ENCODE peak calls at places on chromosome 3, in four cellular contexts. O is adrenal gland, C is Panc1, M is heart left ventricle. T is an unnamed sample.
A peak's percentile ranks its signal among the peaks of the same experiment; 100 is the strongest.

GRCh38 chr3:141442421-141442820 is 44.4 kb upstream of the RASA2 start:
- DNase-seq in O (no peak), C (no peak), M (no peak), T (no peak)

GRCh38 chr3:151011427-151011826 is 38.9 kb upstream of the CLRN1 start:
- DNase-seq in O (no peak), C (no peak), M (no peak), T (no peak)

GRCh38 chr3:14145670-14146380 is 21.0 kb downstream of the TMEM43 start:
- DNase-seq in O (no peak), C (no peak), M (no peak), T (no peak)

GRCh38 chr3:127637546-127637945 is 8.6 kb downstream of the PODXL2 start:
- DNase-seq in O (no peak), C (no peak), M (no peak), T (no peak)

GRCh38 chr3:69809076-69809835 is 70.0 kb downstream of the MITF start:
- DNase-seq in O (no peak), C (no peak), M (no peak), T (no peak)

GRCh38 chr3:111715911-111716523 is 120.9 kb upstream of the ZBED2 start:
- DNase-seq in O (peak; percentile 64), C (no peak), M (peak; percentile 46), T (peak; percentile 52)

GRCh38 chr3:159764211-159765024 is 224.2 kb upstream of the IL12A start:
- DNase-seq in O (no peak), C (peak; percentile 45), M (peak; percentile 82), T (no peak)

GRCh38 chr3:16377847-16378302 is 112.9 kb downstream of the OXNAD1 start:
- DNase-seq in O (no peak), C (no peak), M (no peak), T (no peak)

GRCh38 chr3:67033091-67033490 is 35.0 kb downstream of the KBTBD8 start:
- DNase-seq in O (no peak), C (no peak), M (no peak), T (no peak)

GRCh38 chr3:48018841-48019240 is 2.6 kb upstream of the MAP4 start:
- DNase-seq in O (peak; percentile 45), C (no peak), M (peak; percentile 59), T (no peak)

GRCh38 chr3:172129868-172130751 is 90.7 kb downstream of the FNDC3B start:
- DNase-seq in O (peak; percentile 97), C (peak; percentile 99), M (peak; percentile 96), T (peak; percentile 94)

GRCh38 chr3:126551066-126551838 is 7.5 kb downstream of the C3orf22 start:
- DNase-seq in O (no peak), C (no peak), M (no peak), T (no peak)

GRCh38 chr3:160720123-160720746 is 35.8 kb upstream of the PPM1L start:
- DNase-seq in O (no peak), C (no peak), M (no peak), T (no peak)

GRCh38 chr3:194323785-194324735 is 27.1 kb downstream of the CPN2 start:
- DNase-seq in O (peak; percentile 57), C (peak; percentile 80), M (peak; percentile 95), T (no peak)

GRCh38 chr3:59313365-59313764 is 263.5 kb upstream of the CFAP20DC start:
- DNase-seq in O (peak; percentile 56), C (peak; percentile 2), M (peak; percentile 64), T (no peak)

GRCh38 chr3:64674591-64675076 is 13.2 kb downstream of the ADAMTS9 start:
- DNase-seq in O (no peak), C (no peak), M (no peak), T (no peak)

GRCh38 chr3:53844262-53845102 is 1.7 kb downstream of the CHDH start:
- DNase-seq in O (no peak), C (no peak), M (no peak), T (no peak)

GRCh38 chr3:101138817-101139216 is 145.6 kb upstream of the ABI3BP start:
- DNase-seq in O (no peak), C (no peak), M (no peak), T (no peak)

GRCh38 chr3:155022896-155023295 is 57.2 kb upstream of the MME start:
- DNase-seq in O (no peak), C (no peak), M (no peak), T (no peak)

GRCh38 chr3:94008253-94008652 is 20.1 kb downstream of the STX19 start:
- DNase-seq in O (no peak), C (no peak), M (no peak), T (no peak)

GRCh38 chr3:73745429-73746247 is 120.9 kb upstream of the PDZRN3 start:
- DNase-seq in O (no peak), C (no peak), M (no peak), T (no peak)

GRCh38 chr3:141047168-141047567 is 4.0 kb upstream of the SPSB4 start:
- DNase-seq in O (no peak), C (no peak), M (no peak), T (no peak)

GRCh38 chr3:179069762-179070390 is 1.7 kb downstream of the ZMAT3 start:
- DNase-seq in O (no peak), C (no peak), M (no peak), T (no peak)

GRCh38 chr3:55621648-55622047 is 134.5 kb upstream of the WNT5A start:
- DNase-seq in O (no peak), C (no peak), M (no peak), T (no peak)

GRCh38 chr3:55619186-55619808 is 132.2 kb upstream of the WNT5A start:
- DNase-seq in O (no peak), C (no peak), M (no peak), T (no peak)

GRCh38 chr3:55622116-55622515 is 135.0 kb upstream of the WNT5A start:
- DNase-seq in O (no peak), C (no peak), M (no peak), T (no peak)

GRCh38 chr3:55621026-55621422 is 133.9 kb upstream of the WNT5A start:
- DNase-seq in O (no peak), C (no peak), M (no peak), T (no peak)

DNA sequence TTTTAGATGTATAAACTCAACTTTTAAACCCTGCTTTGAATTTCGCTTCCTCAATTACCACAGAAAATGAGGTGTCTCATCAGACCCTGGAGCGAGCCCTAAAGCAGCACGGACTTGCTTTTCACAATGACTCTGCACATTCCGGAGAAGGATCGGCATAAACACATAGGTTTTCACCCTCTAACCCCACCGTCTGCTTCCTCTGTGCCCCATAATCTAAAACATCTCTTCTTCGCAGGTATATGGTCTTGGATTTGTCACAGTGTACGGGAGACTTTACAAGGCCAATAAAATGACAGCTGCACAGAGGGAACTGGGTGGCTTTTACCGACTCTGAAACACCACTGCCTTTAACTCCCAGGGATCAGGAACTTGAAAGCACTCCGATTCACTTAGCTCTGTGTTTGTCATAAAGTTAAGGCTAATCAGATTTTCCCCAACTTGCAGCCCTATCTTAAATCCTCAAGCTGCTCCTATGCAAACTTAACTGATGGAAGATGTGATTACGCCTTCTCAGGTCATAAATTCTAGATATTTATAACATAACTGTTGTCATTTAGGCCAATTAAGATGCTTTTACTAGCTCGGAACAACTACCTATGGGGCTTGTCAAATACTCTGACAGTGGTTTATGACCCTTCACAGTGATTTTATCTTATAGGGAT is 133.4 kb upstream of the WNT5A start:
- DNase-seq in O (no peak), C (no peak), M (no peak), T (no peak)
- H3K27ac ChIP-seq in O (no peak overlapping the region), C (no peak overlapping the region), M (no peak overlapping the region), T (no peak overlapping the region)

DNA sequence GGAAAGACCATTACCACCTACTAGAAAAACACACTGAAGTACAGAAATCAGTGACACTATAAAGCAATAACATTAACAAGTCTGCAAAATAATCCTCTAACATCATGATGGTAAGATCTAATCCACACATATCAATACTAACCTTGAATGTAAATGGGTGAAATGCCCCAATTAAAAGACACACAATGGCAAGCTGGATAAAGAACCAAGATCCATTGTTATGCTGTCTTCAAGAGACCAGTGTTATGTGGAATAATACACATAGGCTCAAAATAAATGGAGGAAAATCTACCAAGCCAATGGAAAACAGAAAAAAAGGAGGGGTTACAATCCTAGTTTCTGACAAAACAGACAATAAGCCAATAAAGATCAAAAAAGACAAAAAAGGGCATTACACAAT is 13.5 kb downstream of the OR5K3 start:
- DNase-seq in O (no peak), C (no peak), M (no peak), T (no peak)
- H3K9me3 ChIP-seq in O (no peaks in the 10 kb centered on the region), C (peaks cover 3% of the 10 kb centered on the region), M (peaks cover 47% of the 10 kb centered on the region), T (peaks cover 17% of the 10 kb centered on the region)

GRCh38 chr3:138347084-138347483 is 1.3 kb upstream of the MRAS start:
- DNase-seq in O (no peak), C (no peak), M (no peak), T (no peak)

GRCh38 chr3:138351151-138351550 is 2.8 kb downstream of the MRAS start:
- DNase-seq in O (no peak), C (no peak), M (no peak), T (no peak)

GRCh38 chr3:138349926-138350665 is 1.7 kb downstream of the MRAS start:
- DNase-seq in O (peak; percentile 63), C (no peak), M (peak; percentile 58), T (no peak)

GRCh38 chr3:138348950-138349739 is 766 bp downstream of the MRAS start:
- DNase-seq in O (peak; percentile 56), C (no peak), M (peak; percentile 35), T (no peak)

DNA sequence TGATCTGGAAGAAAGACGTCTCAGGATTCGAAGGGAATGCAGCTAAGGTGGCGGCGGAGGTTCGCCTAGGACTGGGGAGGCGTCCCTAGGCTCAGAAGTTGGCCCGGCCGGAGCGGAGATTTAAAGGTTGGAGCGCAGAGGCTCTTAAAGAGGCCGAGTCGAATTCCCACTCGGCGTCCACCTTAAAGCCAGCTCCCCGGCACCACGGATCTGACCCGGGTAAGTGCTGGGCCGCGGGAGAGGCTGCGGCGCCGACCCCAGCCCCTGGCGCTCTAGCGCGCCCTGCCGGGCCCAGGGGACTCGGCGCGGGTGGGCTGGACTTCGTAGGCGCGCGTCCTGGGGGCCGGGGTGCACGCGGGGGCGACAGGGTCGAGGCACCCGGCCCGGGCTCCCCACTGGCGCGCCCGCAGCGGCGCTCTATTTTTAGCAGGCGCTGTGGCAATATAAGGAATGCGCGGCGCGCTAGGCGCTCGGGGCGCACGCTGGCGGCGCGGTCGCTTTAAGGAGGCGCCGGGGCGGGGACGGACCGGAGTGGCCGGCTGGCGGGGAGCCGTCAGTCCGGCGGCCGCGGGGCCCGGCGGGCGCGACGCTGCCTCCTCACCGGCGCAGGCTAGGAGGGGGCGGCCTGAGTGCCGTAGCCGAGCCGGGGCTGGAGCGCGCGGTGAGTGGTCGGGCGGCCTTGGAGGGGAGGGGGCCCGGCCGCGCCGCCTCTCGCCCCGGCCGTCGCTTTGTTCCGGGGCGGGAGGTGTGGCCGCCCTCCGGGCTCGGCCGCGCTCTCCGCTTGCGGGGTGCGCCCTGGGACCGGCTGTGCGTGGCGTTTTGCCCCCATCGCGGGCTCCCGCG is at the start of gene MRAS:
- DNase-seq in O (peak; percentile 87), C (no peak), M (peak; percentile 89), T (peak; percentile 74)
- H3K27ac ChIP-seq in O (peak within 1 kb of the TSS; percentile 88), C (peak within 1 kb of the TSS; percentile 18), M (peak within 1 kb of the TSS; percentile 89), T (peak within 1 kb of the TSS; percentile 94)

DNA sequence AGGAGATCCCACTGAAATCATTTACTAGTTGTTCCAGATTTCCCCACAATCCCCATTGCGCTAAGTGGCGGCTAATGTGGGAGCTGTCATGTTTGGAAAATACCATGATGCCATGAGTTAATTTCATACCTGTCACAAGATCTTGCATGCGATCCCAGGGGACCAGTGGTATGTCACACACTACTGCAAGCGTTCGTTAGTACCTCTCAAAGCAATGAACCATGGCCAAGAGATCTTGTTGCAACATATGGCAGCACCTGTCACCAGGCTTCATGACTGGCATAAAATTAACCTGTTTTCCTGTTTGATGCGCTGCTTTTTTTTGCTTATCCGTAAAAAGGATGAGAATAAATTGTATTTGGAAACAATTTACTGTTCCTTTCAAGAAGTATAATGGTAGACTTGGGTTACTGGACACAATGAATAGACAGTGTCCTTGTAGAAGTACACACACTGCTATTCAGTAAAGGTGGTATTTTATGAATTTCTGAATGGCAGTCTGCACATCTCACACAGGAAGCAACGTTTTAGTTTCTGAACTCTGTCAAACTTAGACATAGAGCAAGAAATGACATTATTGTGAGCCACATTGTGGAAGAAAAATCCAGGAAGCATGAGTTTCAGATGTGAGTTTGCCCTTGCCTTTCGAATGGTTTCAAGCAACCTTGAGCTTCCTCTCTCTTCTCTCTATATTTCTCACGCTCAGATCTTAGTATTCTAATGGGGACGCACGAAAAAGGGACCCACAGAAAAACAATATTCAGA is 81.9 kb downstream of the CHL1 start:
- DNase-seq in O (no peak), C (no peak), M (no peak), T (no peak)
- H3K9me3 ChIP-seq in O (no peaks in the 10 kb centered on the region), C (no peaks in the 10 kb centered on the region), M (peaks cover 6% of the 10 kb centered on the region), T (no peaks in the 10 kb centered on the region)